ENCODE peak calls at places on chromosomes 3 and 15, in nine cellular contexts. A is HCT116; N is mesendoderm; Z is CD8-positive, alpha-beta memory T cell; B is RWPE1; G is CD4-positive, alpha-beta memory T cell; F is dorsolateral prefrontal cortex; U is tibial artery; D is Peyer's patch. K is an unnamed sample.

GRCh38 chr15:82530606-82531379 is 9.5 kb downstream of the RPS17 start:
- DNase-seq in A (peak), N (peak), Z (peak), B (peak), G (peak), F (peak), U (peak), D (peak), K (peak)

GRCh38 chr3:111531446-111531845 is 10.6 kb upstream of the CD96 start:
- DNase-seq in A (no peak), N (no peak), Z (no peak), B (no peak), G (no peak), F (no peak), U (no peak), D (no peak), K (no peak)

GRCh38 chr3:10521772-10522441 is 16.5 kb upstream of the ATP2B2 start:
- DNase-seq in A (no peak), N (no peak), Z (no peak), B (no peak), G (no peak), F (peak), U (no peak), D (no peak), K (peak)

GRCh38 chr15:68055224-68055705 is 1.1 kb downstream of the PIAS1 start:
- DNase-seq in A (no peak), N (peak), Z (peak), B (peak), G (peak), F (no peak), U (peak), D (peak), K (no peak)

GRCh38 chr15:55007561-55007960 is 189.2 kb downstream of the RSL24D1 start:
- DNase-seq in A (no peak), N (no peak), Z (no peak), B (no peak), G (no peak), F (no peak), U (peak), D (no peak), K (no peak)

GRCh38 chr3:37537914-37538691 is 323.6 kb upstream of the CTDSPL start:
- DNase-seq in A (no peak), N (peak), Z (no peak), B (no peak), G (no peak), F (no peak), U (no peak), D (no peak), K (no peak)

GRCh38 chr15:33735637-33736247 is 232.6 kb upstream of the CHRM5 start:
- DNase-seq in A (peak), N (peak), Z (no peak), B (peak), G (no peak), F (no peak), U (no peak), D (no peak), K (peak)

GRCh38 chr3:139292933-139293664 is 50.7 kb upstream of the MRPS22 start:
- DNase-seq in A (no peak), N (no peak), Z (no peak), B (no peak), G (no peak), F (no peak), U (no peak), D (no peak), K (no peak)

GRCh38 chr3:27533718-27534578 is 49.8 kb upstream of the SLC4A7 start:
- DNase-seq in A (peak), N (peak), Z (no peak), B (peak), G (peak), F (no peak), U (peak), D (peak), K (peak)

GRCh38 chr3:13480340-13481318 is 523 bp downstream of the HDAC11 start:
- DNase-seq in A (no peak), N (peak), Z (no peak), B (no peak), G (no peak), F (peak), U (no peak), D (no peak), K (no peak)

GRCh38 chr3:160801386-160802118 is 45.5 kb downstream of the PPM1L start:
- DNase-seq in A (no peak), N (no peak), Z (peak), B (no peak), G (peak), F (no peak), U (peak), D (no peak), K (peak)

GRCh38 chr3:59609967-59610366 is 560.1 kb upstream of the CFAP20DC start:
- DNase-seq in A (no peak), N (no peak), Z (no peak), B (no peak), G (no peak), F (no peak), U (no peak), D (peak), K (no peak)

GRCh38 chr3:122690096-122690495 is 9.5 kb downstream of the PARP14 start:
- DNase-seq in A (no peak), N (no peak), Z (no peak), B (no peak), G (no peak), F (no peak), U (no peak), D (no peak), K (no peak)

GRCh38 chr15:65198571-65198970 is 12.7 kb downstream of the CILP start:
- DNase-seq in A (no peak), N (no peak), Z (no peak), B (no peak), G (no peak), F (no peak), U (no peak), D (no peak), K (no peak)

GRCh38 chr15:72276326-72276700 is 4.0 kb upstream of the PARP6 start:
- DNase-seq in A (no peak), N (no peak), Z (no peak), B (no peak), G (no peak), F (no peak), U (no peak), D (no peak), K (no peak)

GRCh38 chr3:98445949-98446406 is 17.0 kb upstream of the OR5K1 start:
- DNase-seq in A (peak), N (no peak), Z (no peak), B (peak), G (no peak), F (no peak), U (no peak), D (no peak), K (no peak)

GRCh38 chr3:87614998-87615397 is 338.6 kb upstream of the POU1F1 start:
- DNase-seq in A (no peak), N (peak), Z (no peak), B (no peak), G (no peak), F (no peak), U (no peak), D (no peak), K (no peak)

GRCh38 chr15:32718822-32719716 is 1.3 kb downstream of the GREM1 start:
- DNase-seq in A (no peak), N (peak), Z (no peak), B (no peak), G (no peak), F (no peak), U (no peak), D (no peak), K (peak)

GRCh38 chr3:151379083-151379734 is 5.3 kb downstream of the P2RY12 start:
- DNase-seq in A (peak), N (peak), Z (no peak), B (peak), G (no peak), F (no peak), U (peak), D (peak), K (no peak)

GRCh38 chr15:31345606-31346366 is 19.2 kb downstream of the KLF13 start:
- DNase-seq in A (no peak), N (no peak), Z (no peak), B (no peak), G (no peak), F (no peak), U (no peak), D (no peak), K (no peak)

GRCh38 chr3:95899911-95900310 is 914.5 kb upstream of the EPHA6 start:
- DNase-seq in A (no peak), N (no peak), Z (no peak), B (no peak), G (no peak), F (no peak), U (no peak), D (no peak), K (no peak)

GRCh38 chr3:82783188-82783587 is 1021.7 kb upstream of the GBE1 start:
- DNase-seq in A (no peak), N (no peak), Z (no peak), B (no peak), G (no peak), F (no peak), U (no peak), D (no peak), K (no peak)

GRCh38 chr3:57582470-57583168 is 14.5 kb downstream of the ARF4 start:
- DNase-seq in A (peak), N (peak), Z (no peak), B (peak), G (peak), F (no peak), U (no peak), D (no peak), K (no peak)

GRCh38 chr3:14450922-14451606 is 48.7 kb downstream of the SLC6A6 start:
- DNase-seq in A (no peak), N (no peak), Z (no peak), B (no peak), G (no peak), F (no peak), U (no peak), D (no peak), K (no peak)

GRCh38 chr3:119751423-119751822 is 30.5 kb upstream of the NR1I2 start:
- DNase-seq in A (no peak), N (no peak), Z (no peak), B (no peak), G (no peak), F (no peak), U (no peak), D (no peak), K (no peak)

GRCh38 chr3:61632568-61633175 is 71.3 kb downstream of the PTPRG start:
- DNase-seq in A (no peak), N (peak), Z (no peak), B (no peak), G (no peak), F (no peak), U (no peak), D (no peak), K (no peak)

GRCh38 chr15:23561914-23562313 is 3.6 kb upstream of the MKRN3 start:
- DNase-seq in A (no peak), N (no peak), Z (no peak), B (no peak), G (no peak), F (no peak), U (no peak), D (no peak), K (no peak)

GRCh38 chr3:123884258-123884831 is at the start of gene MYLK:
- DNase-seq in A (peak), N (peak), Z (no peak), B (peak), G (peak), F (no peak), U (peak), D (peak), K (peak)

GRCh38 chr3:21562225-21562624 is 188.8 kb downstream of the ZNF385D start:
- DNase-seq in A (no peak), N (no peak), Z (no peak), B (no peak), G (no peak), F (no peak), U (no peak), D (no peak), K (no peak)

GRCh38 chr3:1805331-1805730 is 293.3 kb upstream of the CNTN4 start:
- DNase-seq in A (no peak), N (no peak), Z (no peak), B (no peak), G (no peak), F (no peak), U (no peak), D (no peak), K (no peak)

DNA sequence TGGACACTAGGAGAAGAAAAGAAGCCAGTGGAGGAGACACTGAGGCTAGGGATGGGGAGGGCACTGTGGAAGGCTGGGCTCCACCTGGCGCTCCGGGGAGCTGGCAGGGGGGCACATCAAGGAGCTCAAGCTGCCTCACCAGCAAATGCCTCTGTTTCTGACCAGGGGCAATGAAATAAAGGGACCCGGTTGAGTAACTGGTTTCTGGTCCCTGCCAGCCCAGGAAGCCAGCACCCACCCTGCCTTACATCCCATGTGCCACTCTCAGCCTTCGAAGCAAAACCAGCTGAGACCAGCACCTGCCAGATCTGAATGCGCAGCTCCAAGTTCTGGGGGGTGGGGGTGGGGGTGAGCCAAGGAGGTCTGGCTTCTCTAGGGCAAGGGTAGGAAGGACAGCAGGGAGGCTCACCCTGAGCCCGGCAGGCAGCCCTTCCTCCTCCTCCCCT is 359 bp upstream of the PAK6 start:
- DNase-seq in A (no peak), N (no peak), Z (no peak), B (no peak), G (no peak), F (no peak), U (no peak), D (peak), K (peak)
- H3K27ac ChIP-seq in A (no peak), N (no peak), Z (no peak), B (peak), G (no peak), F (peak), U (no peak), D (no peak), K (no peak)

DNA sequence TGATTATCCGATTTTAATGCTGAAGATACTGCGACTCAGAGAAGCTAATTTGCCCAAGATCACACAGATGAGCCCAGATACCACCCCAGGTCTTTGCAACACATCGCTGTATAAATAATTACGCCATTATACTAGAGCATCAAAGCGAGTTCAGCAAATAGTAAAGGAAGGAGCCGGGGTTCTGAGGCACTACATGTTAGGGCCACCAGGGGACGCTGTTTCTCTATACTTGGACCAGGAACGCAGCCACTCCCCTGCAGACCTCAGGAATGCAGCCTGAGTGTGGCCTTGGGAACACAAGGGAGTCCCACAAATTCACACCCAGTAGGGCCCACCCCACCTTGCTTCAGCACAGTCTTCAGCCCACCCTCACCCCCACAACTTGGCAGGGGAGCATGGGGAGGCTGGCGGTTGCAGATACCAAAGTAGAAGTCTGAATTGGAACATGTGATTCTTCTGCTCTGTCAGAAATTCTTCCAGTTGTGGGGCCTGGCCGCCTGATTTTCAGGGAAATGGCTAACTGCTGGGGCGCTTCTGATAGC is 57.8 kb upstream of the RYK start:
- DNase-seq in A (peak), N (peak), Z (peak), B (peak), G (peak), F (peak), U (peak), D (peak), K (peak)
- H3K27ac ChIP-seq in A (peak), N (no peak), Z (no peak), B (peak), G (no peak), F (peak), U (peak), D (peak), K (peak)

GRCh38 chr3:17836092-17836491 is 93.7 kb upstream of the TBC1D5 start:
- DNase-seq in A (no peak), N (no peak), Z (no peak), B (no peak), G (no peak), F (no peak), U (no peak), D (no peak), K (no peak)
- H3K27ac ChIP-seq in A (no peak), N (no peak), Z (no peak), B (no peak), G (no peak), F (no peak), U (no peak), D (no peak), K (no peak)

GRCh38 chr15:101679861-101680260 is 27.7 kb upstream of the TM2D3 start:
- DNase-seq in A (no peak), N (no peak), Z (no peak), B (no peak), G (no peak), F (no peak), U (no peak), D (no peak), K (no peak)

GRCh38 chr15:101672298-101672697 is 20.1 kb upstream of the TM2D3 start:
- DNase-seq in A (no peak), N (peak), Z (no peak), B (no peak), G (no peak), F (no peak), U (no peak), D (no peak), K (no peak)

GRCh38 chr15:101676965-101677364 is 24.8 kb upstream of the TM2D3 start:
- DNase-seq in A (no peak), N (no peak), Z (no peak), B (no peak), G (no peak), F (peak), U (no peak), D (no peak), K (no peak)

GRCh38 chr15:101675796-101676582 is 23.8 kb upstream of the TM2D3 start:
- DNase-seq in A (no peak), N (peak), Z (no peak), B (no peak), G (no peak), F (peak), U (no peak), D (peak), K (no peak)

GRCh38 chr15:101675015-101675414 is 22.8 kb upstream of the TM2D3 start:
- DNase-seq in A (no peak), N (no peak), Z (no peak), B (peak), G (no peak), F (no peak), U (no peak), D (no peak), K (no peak)
- H3K27ac ChIP-seq in A (no peak), N (no peak), Z (no peak), B (no peak), G (no peak), F (peak), U (no peak), D (no peak), K (no peak)

GRCh38 chr15:89494941-89495637 is 1.3 kb downstream of the RHCG start:
- DNase-seq in A (no peak), N (peak), Z (no peak), B (no peak), G (no peak), F (no peak), U (no peak), D (no peak), K (no peak)
- H3K27ac ChIP-seq in A (no peak), N (no peak), Z (no peak), B (no peak), G (no peak), F (peak), U (no peak), D (no peak), K (no peak)

GRCh38 chr3:170044795-170045244 is 7.0 kb downstream of the GPR160 start:
- DNase-seq in A (no peak), N (no peak), Z (no peak), B (no peak), G (no peak), F (no peak), U (no peak), D (peak), K (no peak)

GRCh38 chr3:170044280-170044679 is 6.5 kb downstream of the GPR160 start:
- DNase-seq in A (no peak), N (no peak), Z (no peak), B (no peak), G (no peak), F (no peak), U (no peak), D (no peak), K (no peak)

GRCh38 chr3:170046269-170047132 is 8.7 kb downstream of the GPR160 start:
- DNase-seq in A (no peak), N (no peak), Z (no peak), B (no peak), G (no peak), F (no peak), U (no peak), D (no peak), K (no peak)

GRCh38 chr3:170049146-170050000 is 11.6 kb downstream of the GPR160 start:
- DNase-seq in A (no peak), N (no peak), Z (no peak), B (no peak), G (no peak), F (no peak), U (no peak), D (no peak), K (peak)

GRCh38 chr3:170047133-170047404 is 9.3 kb downstream of the GPR160 start:
- DNase-seq in A (no peak), N (no peak), Z (no peak), B (no peak), G (no peak), F (no peak), U (no peak), D (no peak), K (no peak)
- H3K27ac ChIP-seq in A (no peak), N (no peak), Z (no peak), B (no peak), G (no peak), F (no peak), U (no peak), D (peak), K (peak)

GRCh38 chr15:93028632-93029612 is 60.1 kb downstream of the RGMA start:
- DNase-seq in A (no peak), N (no peak), Z (no peak), B (peak), G (no peak), F (peak), U (peak), D (peak), K (peak)
- H3K27ac ChIP-seq in A (no peak), N (no peak), Z (no peak), B (peak), G (no peak), F (peak), U (peak), D (peak), K (peak)

K was measured in stomach.